ENCODE peak calls at places on chromosomes 6 and 20, in seven cellular contexts. One of them, this sample, is unnamed.

GRCh38 chr20:20568604-20569205 is 143.7 kb downstream of the RALGAPA2 start:
- DNase-seq in CD4-positive, alpha-beta T cell: no peak
- DNase-seq in activated CD4-positive, alpha-beta T cell treated with anti-CD3 and anti-CD28 coated beads for 1 hour: no peak
- DNase-seq in EH: peak
- DNase-seq in sciatic nerve: no peak
- DNase-seq in ureter: no peak
- DNase-seq in kidney epithelial cell: no peak
- DNase-seq in this sample: no peak

GRCh38 chr6:139597087-139597763 is 222.8 kb upstream of the CITED2 start:
- DNase-seq in CD4-positive, alpha-beta T cell: no peak
- DNase-seq in activated CD4-positive, alpha-beta T cell treated with anti-CD3 and anti-CD28 coated beads for 1 hour: no peak
- DNase-seq in EH: no peak
- DNase-seq in sciatic nerve: no peak
- DNase-seq in ureter: no peak
- DNase-seq in kidney epithelial cell: no peak
- DNase-seq in this sample: no peak

GRCh38 chr6:3661390-3661789 is 90.1 kb downstream of the PXDC1 start:
- DNase-seq in CD4-positive, alpha-beta T cell: no peak
- DNase-seq in activated CD4-positive, alpha-beta T cell treated with anti-CD3 and anti-CD28 coated beads for 1 hour: no peak
- DNase-seq in EH: no peak
- DNase-seq in sciatic nerve: no peak
- DNase-seq in ureter: no peak
- DNase-seq in kidney epithelial cell: no peak
- DNase-seq in this sample: no peak

GRCh38 chr6:43804550-43805223 is 34.7 kb downstream of the VEGFA start:
- DNase-seq in CD4-positive, alpha-beta T cell: no peak
- DNase-seq in activated CD4-positive, alpha-beta T cell treated with anti-CD3 and anti-CD28 coated beads for 1 hour: no peak
- DNase-seq in EH: no peak
- DNase-seq in sciatic nerve: no peak
- DNase-seq in ureter: no peak
- DNase-seq in kidney epithelial cell: no peak
- DNase-seq in this sample: no peak

GRCh38 chr6:34791164-34791841 is 580 bp upstream of the BLTP3A start:
- DNase-seq in CD4-positive, alpha-beta T cell: peak
- DNase-seq in activated CD4-positive, alpha-beta T cell treated with anti-CD3 and anti-CD28 coated beads for 1 hour: peak
- DNase-seq in EH: peak
- DNase-seq in sciatic nerve: peak
- DNase-seq in ureter: peak
- DNase-seq in kidney epithelial cell: no peak
- DNase-seq in this sample: no peak

GRCh38 chr20:19473894-19474293 is 261.5 kb downstream of the SLC24A3 start:
- DNase-seq in CD4-positive, alpha-beta T cell: no peak
- DNase-seq in activated CD4-positive, alpha-beta T cell treated with anti-CD3 and anti-CD28 coated beads for 1 hour: no peak
- DNase-seq in EH: no peak
- DNase-seq in sciatic nerve: no peak
- DNase-seq in ureter: no peak
- DNase-seq in kidney epithelial cell: no peak
- DNase-seq in this sample: no peak

GRCh38 chr6:100001915-100002388 is 7.9 kb upstream of the MCHR2 start:
- DNase-seq in CD4-positive, alpha-beta T cell: peak
- DNase-seq in activated CD4-positive, alpha-beta T cell treated with anti-CD3 and anti-CD28 coated beads for 1 hour: no peak
- DNase-seq in EH: peak
- DNase-seq in sciatic nerve: peak
- DNase-seq in ureter: peak
- DNase-seq in kidney epithelial cell: peak
- DNase-seq in this sample: no peak

GRCh38 chr6:44110966-44111365 is 16.3 kb downstream of the MRPL14 start:
- DNase-seq in CD4-positive, alpha-beta T cell: no peak
- DNase-seq in activated CD4-positive, alpha-beta T cell treated with anti-CD3 and anti-CD28 coated beads for 1 hour: no peak
- DNase-seq in EH: no peak
- DNase-seq in sciatic nerve: no peak
- DNase-seq in ureter: no peak
- DNase-seq in kidney epithelial cell: no peak
- DNase-seq in this sample: no peak

GRCh38 chr6:11201015-11201414 is 31.5 kb downstream of the NEDD9 start:
- DNase-seq in CD4-positive, alpha-beta T cell: no peak
- DNase-seq in activated CD4-positive, alpha-beta T cell treated with anti-CD3 and anti-CD28 coated beads for 1 hour: no peak
- DNase-seq in EH: no peak
- DNase-seq in sciatic nerve: no peak
- DNase-seq in ureter: no peak
- DNase-seq in kidney epithelial cell: no peak
- DNase-seq in this sample: no peak

GRCh38 chr20:59398552-59399265 is 98.3 kb downstream of the EDN3 start:
- DNase-seq in CD4-positive, alpha-beta T cell: no peak
- DNase-seq in activated CD4-positive, alpha-beta T cell treated with anti-CD3 and anti-CD28 coated beads for 1 hour: no peak
- DNase-seq in EH: no peak
- DNase-seq in sciatic nerve: no peak
- DNase-seq in ureter: no peak
- DNase-seq in kidney epithelial cell: no peak
- DNase-seq in this sample: no peak

GRCh38 chr6:170500955-170501590 is 52.0 kb downstream of the PSMB1 start:
- DNase-seq in CD4-positive, alpha-beta T cell: no peak
- DNase-seq in activated CD4-positive, alpha-beta T cell treated with anti-CD3 and anti-CD28 coated beads for 1 hour: no peak
- DNase-seq in EH: no peak
- DNase-seq in sciatic nerve: no peak
- DNase-seq in ureter: no peak
- DNase-seq in kidney epithelial cell: no peak
- DNase-seq in this sample: no peak

GRCh38 chr6:132818404-132819359 is 4.3 kb downstream of the RPS12 start:
- DNase-seq in CD4-positive, alpha-beta T cell: no peak
- DNase-seq in activated CD4-positive, alpha-beta T cell treated with anti-CD3 and anti-CD28 coated beads for 1 hour: no peak
- DNase-seq in EH: peak
- DNase-seq in sciatic nerve: no peak
- DNase-seq in ureter: no peak
- DNase-seq in kidney epithelial cell: no peak
- DNase-seq in this sample: no peak

GRCh38 chr6:76835289-76835688 is 628.0 kb downstream of the HTR1B start:
- DNase-seq in CD4-positive, alpha-beta T cell: no peak
- DNase-seq in activated CD4-positive, alpha-beta T cell treated with anti-CD3 and anti-CD28 coated beads for 1 hour: no peak
- DNase-seq in EH: no peak
- DNase-seq in sciatic nerve: no peak
- DNase-seq in ureter: no peak
- DNase-seq in kidney epithelial cell: no peak
- DNase-seq in this sample: no peak

GRCh38 chr6:91097316-91097878 is 510.5 kb upstream of the MAP3K7 start:
- DNase-seq in CD4-positive, alpha-beta T cell: no peak
- DNase-seq in activated CD4-positive, alpha-beta T cell treated with anti-CD3 and anti-CD28 coated beads for 1 hour: no peak
- DNase-seq in EH: no peak
- DNase-seq in sciatic nerve: peak
- DNase-seq in ureter: no peak
- DNase-seq in kidney epithelial cell: no peak
- DNase-seq in this sample: no peak

GRCh38 chr20:61520761-61521460 is 268.9 kb downstream of the CDH4 start:
- DNase-seq in CD4-positive, alpha-beta T cell: no peak
- DNase-seq in activated CD4-positive, alpha-beta T cell treated with anti-CD3 and anti-CD28 coated beads for 1 hour: no peak
- DNase-seq in EH: peak
- DNase-seq in sciatic nerve: no peak
- DNase-seq in ureter: no peak
- DNase-seq in kidney epithelial cell: no peak
- DNase-seq in this sample: no peak

GRCh38 chr6:134707342-134707982 is 242.4 kb downstream of the ALDH8A1 start:
- DNase-seq in CD4-positive, alpha-beta T cell: no peak
- DNase-seq in activated CD4-positive, alpha-beta T cell treated with anti-CD3 and anti-CD28 coated beads for 1 hour: no peak
- DNase-seq in EH: peak
- DNase-seq in sciatic nerve: no peak
- DNase-seq in ureter: no peak
- DNase-seq in kidney epithelial cell: peak
- DNase-seq in this sample: no peak

GRCh38 chr20:51412991-51413471 is 129.5 kb downstream of the NFATC2 start:
- DNase-seq in CD4-positive, alpha-beta T cell: no peak
- DNase-seq in activated CD4-positive, alpha-beta T cell treated with anti-CD3 and anti-CD28 coated beads for 1 hour: no peak
- DNase-seq in EH: peak
- DNase-seq in sciatic nerve: no peak
- DNase-seq in ureter: no peak
- DNase-seq in kidney epithelial cell: no peak
- DNase-seq in this sample: no peak

GRCh38 chr6:56524891-56525703 is 117.6 kb downstream of the DST start:
- DNase-seq in CD4-positive, alpha-beta T cell: no peak
- DNase-seq in activated CD4-positive, alpha-beta T cell treated with anti-CD3 and anti-CD28 coated beads for 1 hour: no peak
- DNase-seq in EH: peak
- DNase-seq in sciatic nerve: no peak
- DNase-seq in ureter: no peak
- DNase-seq in kidney epithelial cell: no peak
- DNase-seq in this sample: no peak

GRCh38 chr6:35911871-35912653 is 8.8 kb downstream of the SRPK1 start:
- DNase-seq in CD4-positive, alpha-beta T cell: no peak
- DNase-seq in activated CD4-positive, alpha-beta T cell treated with anti-CD3 and anti-CD28 coated beads for 1 hour: no peak
- DNase-seq in EH: peak
- DNase-seq in sciatic nerve: no peak
- DNase-seq in ureter: no peak
- DNase-seq in kidney epithelial cell: no peak
- DNase-seq in this sample: no peak

GRCh38 chr20:58752565-58752964 is 60.0 kb downstream of the NPEPL1 start:
- DNase-seq in CD4-positive, alpha-beta T cell: no peak
- DNase-seq in activated CD4-positive, alpha-beta T cell treated with anti-CD3 and anti-CD28 coated beads for 1 hour: no peak
- DNase-seq in EH: no peak
- DNase-seq in sciatic nerve: no peak
- DNase-seq in ureter: no peak
- DNase-seq in kidney epithelial cell: no peak
- DNase-seq in this sample: no peak

GRCh38 chr6:21538186-21538798 is 55.3 kb upstream of the SOX4 start:
- DNase-seq in CD4-positive, alpha-beta T cell: no peak
- DNase-seq in activated CD4-positive, alpha-beta T cell treated with anti-CD3 and anti-CD28 coated beads for 1 hour: no peak
- DNase-seq in EH: no peak
- DNase-seq in sciatic nerve: no peak
- DNase-seq in ureter: no peak
- DNase-seq in kidney epithelial cell: peak
- DNase-seq in this sample: no peak

GRCh38 chr6:125273965-125274364 is 27.8 kb downstream of the HDDC2 start:
- DNase-seq in CD4-positive, alpha-beta T cell: no peak
- DNase-seq in activated CD4-positive, alpha-beta T cell treated with anti-CD3 and anti-CD28 coated beads for 1 hour: no peak
- DNase-seq in EH: peak
- DNase-seq in sciatic nerve: no peak
- DNase-seq in ureter: no peak
- DNase-seq in kidney epithelial cell: peak
- DNase-seq in this sample: no peak

GRCh38 chr6:13367396-13367795 is 39.1 kb upstream of the TBC1D7 start:
- DNase-seq in CD4-positive, alpha-beta T cell: no peak
- DNase-seq in activated CD4-positive, alpha-beta T cell treated with anti-CD3 and anti-CD28 coated beads for 1 hour: no peak
- DNase-seq in EH: no peak
- DNase-seq in sciatic nerve: no peak
- DNase-seq in ureter: no peak
- DNase-seq in kidney epithelial cell: no peak
- DNase-seq in this sample: no peak

GRCh38 chr20:23200914-23201313 is 114.8 kb upstream of the CD93 start:
- DNase-seq in CD4-positive, alpha-beta T cell: no peak
- DNase-seq in activated CD4-positive, alpha-beta T cell treated with anti-CD3 and anti-CD28 coated beads for 1 hour: no peak
- DNase-seq in EH: peak
- DNase-seq in sciatic nerve: no peak
- DNase-seq in ureter: peak
- DNase-seq in kidney epithelial cell: no peak
- DNase-seq in this sample: no peak

GRCh38 chr6:20056350-20056992 is 155.8 kb downstream of the MBOAT1 start:
- DNase-seq in CD4-positive, alpha-beta T cell: no peak
- DNase-seq in activated CD4-positive, alpha-beta T cell treated with anti-CD3 and anti-CD28 coated beads for 1 hour: no peak
- DNase-seq in EH: peak
- DNase-seq in sciatic nerve: no peak
- DNase-seq in ureter: no peak
- DNase-seq in kidney epithelial cell: peak
- DNase-seq in this sample: no peak

GRCh38 chr6:117441824-117442264 is 16.1 kb upstream of the ROS1 start:
- DNase-seq in CD4-positive, alpha-beta T cell: no peak
- DNase-seq in activated CD4-positive, alpha-beta T cell treated with anti-CD3 and anti-CD28 coated beads for 1 hour: no peak
- DNase-seq in EH: peak
- DNase-seq in sciatic nerve: no peak
- DNase-seq in ureter: no peak
- DNase-seq in kidney epithelial cell: no peak
- DNase-seq in this sample: no peak

GRCh38 chr6:87241304-87241703 is 81.1 kb upstream of the SMIM8 start:
- DNase-seq in CD4-positive, alpha-beta T cell: no peak
- DNase-seq in activated CD4-positive, alpha-beta T cell treated with anti-CD3 and anti-CD28 coated beads for 1 hour: no peak
- DNase-seq in EH: peak
- DNase-seq in sciatic nerve: no peak
- DNase-seq in ureter: no peak
- DNase-seq in kidney epithelial cell: no peak
- DNase-seq in this sample: no peak

GRCh38 chr20:20407891-20408805 is 40.2 kb downstream of the INSM1 start:
- DNase-seq in CD4-positive, alpha-beta T cell: no peak
- DNase-seq in activated CD4-positive, alpha-beta T cell treated with anti-CD3 and anti-CD28 coated beads for 1 hour: no peak
- DNase-seq in EH: peak
- DNase-seq in sciatic nerve: no peak
- DNase-seq in ureter: no peak
- DNase-seq in kidney epithelial cell: no peak
- DNase-seq in this sample: no peak

GRCh38 chr6:2999005-2999620 is 581 bp upstream of the NQO2 start:
- DNase-seq in CD4-positive, alpha-beta T cell: peak
- DNase-seq in activated CD4-positive, alpha-beta T cell treated with anti-CD3 and anti-CD28 coated beads for 1 hour: no peak
- DNase-seq in EH: peak
- DNase-seq in sciatic nerve: peak
- DNase-seq in ureter: no peak
- DNase-seq in kidney epithelial cell: no peak
- DNase-seq in this sample: no peak

GRCh38 chr20:62736026-62736406 is 27.4 kb downstream of the NTSR1 start:
- DNase-seq in CD4-positive, alpha-beta T cell: no peak
- DNase-seq in activated CD4-positive, alpha-beta T cell treated with anti-CD3 and anti-CD28 coated beads for 1 hour: no peak
- DNase-seq in EH: no peak
- DNase-seq in sciatic nerve: peak
- DNase-seq in ureter: no peak
- DNase-seq in kidney epithelial cell: no peak
- DNase-seq in this sample: peak

GRCh38 chr6:114747995-114748625 is 405.3 kb upstream of the HS3ST5 start:
- DNase-seq in CD4-positive, alpha-beta T cell: no peak
- DNase-seq in activated CD4-positive, alpha-beta T cell treated with anti-CD3 and anti-CD28 coated beads for 1 hour: no peak
- DNase-seq in EH: peak
- DNase-seq in sciatic nerve: peak
- DNase-seq in ureter: peak
- DNase-seq in kidney epithelial cell: peak
- DNase-seq in this sample: no peak

GRCh38 chr6:11198663-11199603 is 33.5 kb downstream of the NEDD9 start:
- DNase-seq in CD4-positive, alpha-beta T cell: no peak
- DNase-seq in activated CD4-positive, alpha-beta T cell treated with anti-CD3 and anti-CD28 coated beads for 1 hour: no peak
- DNase-seq in EH: no peak
- DNase-seq in sciatic nerve: no peak
- DNase-seq in ureter: no peak
- DNase-seq in kidney epithelial cell: no peak
- DNase-seq in this sample: no peak

GRCh38 chr20:380763-381580 is 412 bp downstream of the TRIB3 start:
- DNase-seq in CD4-positive, alpha-beta T cell: peak
- DNase-seq in activated CD4-positive, alpha-beta T cell treated with anti-CD3 and anti-CD28 coated beads for 1 hour: peak
- DNase-seq in EH: peak
- DNase-seq in sciatic nerve: peak
- DNase-seq in ureter: peak
- DNase-seq in kidney epithelial cell: no peak
- DNase-seq in this sample: no peak

This sample was measured in chondrocyte.